ENCODE peak calls at places on chromosome 14, in five cellular contexts. E is Ammon's horn, T is ELF-1, L is GM10248, S is MM.1S. Y is an unnamed sample.

GRCh38 chr14:30756594-30756993 is 117.8 kb upstream of the COCH start:
- DNase-seq in E (no peak), T (no peak), L (no peak), S (no peak), Y (no peak)

GRCh38 chr14:76056128-76056527 is 70.6 kb downstream of the IFT43 start:
- DNase-seq in E (no peak), T (peak; percentile 35), L (no peak), S (no peak), Y (peak; percentile 8)

GRCh38 chr14:70915415-70915814 is 8.2 kb downstream of the PCNX1 start:
- DNase-seq in E (no peak), T (no peak), L (no peak), S (no peak), Y (no peak)

GRCh38 chr14:95250936-95251335 is 68.8 kb downstream of the CLMN start:
- DNase-seq in E (no peak), T (no peak), L (no peak), S (no peak), Y (no peak)

GRCh38 chr14:100629098-100629497 is 41.9 kb upstream of the BEGAIN start:
- DNase-seq in E (peak; percentile 14), T (no peak), L (no peak), S (no peak), Y (no peak)

GRCh38 chr14:101225729-101226152 is 322.2 kb upstream of the RTL1 start:
- DNase-seq in E (no peak), T (no peak), L (no peak), S (no peak), Y (no peak)

GRCh38 chr14:76985540-76986260 is 42.8 kb downstream of the IRF2BPL start:
- DNase-seq in E (no peak), T (peak; percentile 34), L (no peak), S (no peak), Y (no peak)

GRCh38 chr14:32724864-32725550 is 213.7 kb upstream of the NPAS3 start:
- DNase-seq in E (peak; percentile 38), T (peak; percentile 38), L (no peak), S (no peak), Y (no peak)

GRCh38 chr14:100975668-100976067 is 72.1 kb upstream of the RTL1 start:
- DNase-seq in E (no peak), T (no peak), L (no peak), S (no peak), Y (no peak)

GRCh38 chr14:50109342-50109741 is 7.0 kb downstream of the VCPKMT start:
- DNase-seq in E (no peak), T (peak; percentile 14), L (no peak), S (no peak), Y (no peak)

GRCh38 chr14:96423012-96423411 is 31.1 kb downstream of the AK7 start:
- DNase-seq in E (no peak), T (no peak), L (no peak), S (no peak), Y (no peak)

GRCh38 chr14:73789996-73790581 is 61.5 kb upstream of the PTGR2 start:
- DNase-seq in E (peak; percentile 93), T (no peak), L (no peak), S (no peak), Y (no peak)

GRCh38 chr14:104362761-104363605 is 216.6 kb upstream of the C14orf180 start:
- DNase-seq in E (no peak), T (no peak), L (no peak), S (no peak), Y (no peak)

GRCh38 chr14:99647407-99647806 is 2.5 kb downstream of the HHIPL1 start:
- DNase-seq in E (no peak), T (no peak), L (no peak), S (no peak), Y (no peak)

GRCh38 chr14:89027097-89027740 is 202.8 kb downstream of the TTC8 start:
- DNase-seq in E (peak; percentile 32), T (peak; percentile 70), L (peak; percentile 88), S (peak; percentile 31), Y (peak; percentile 49)

GRCh38 chr14:103879570-103880333 is 32.4 kb upstream of the PPP1R13B start:
- DNase-seq in E (no peak), T (peak; percentile 66), L (no peak), S (no peak), Y (no peak)

GRCh38 chr14:77145975-77146740 is 4.6 kb upstream of the ZDHHC22 start:
- DNase-seq in E (no peak), T (no peak), L (no peak), S (no peak), Y (no peak)

GRCh38 chr14:31827325-31827724 is 249.8 kb upstream of the ARHGAP5 start:
- DNase-seq in E (no peak), T (no peak), L (no peak), S (no peak), Y (no peak)

GRCh38 chr14:63504628-63505027 is 38.5 kb downstream of the PPP2R5E start:
- DNase-seq in E (no peak), T (no peak), L (no peak), S (no peak), Y (no peak)

Y was measured in OCI-LY7.